ENCODE peak calls at places on chromosomes 7 and 10, in ten cellular contexts. X is uterus, Z is adrenal gland, V is transverse colon, I is HCT116, W is NB4, E is heart left ventricle, G is sigmoid colon, J is H54, H is spleen. A is an unnamed sample.

GRCh38 chr7:155069992-155070827 is at the start of gene HTR5A:
- DNase-seq in G (peak; percentile 70), W (peak; percentile 92), J (peak; percentile 64), Z (peak; percentile 89), V (peak; percentile 70), H (peak; percentile 87), X (peak; percentile 54), E (peak; percentile 82), I (peak; percentile 33), A (peak; percentile 90)

GRCh38 chr10:114881462-114881861 is 56.5 kb upstream of the TRUB1 start:
- DNase-seq in V (no peak), E (no peak), Z (no peak), G (no peak), I (no peak), W (no peak), H (no peak), J (no peak), X (peak; percentile 40), A (no peak)

GRCh38 chr10:69419761-69420126 is 3.0 kb upstream of the TACR2 start:
- DNase-seq in J (no peak), X (no peak), W (no peak), Z (no peak), G (peak; percentile 63), H (no peak), I (no peak), V (no peak), E (no peak), A (no peak)

GRCh38 chr10:12914111-12914510 is 87.4 kb downstream of the CCDC3 start:
- DNase-seq in Z (no peak), G (no peak), X (no peak), H (no peak), I (no peak), J (no peak), V (no peak), W (no peak), E (no peak), A (no peak)

GRCh38 chr10:92692085-92692671 is 2.4 kb downstream of the HHEX start:
- DNase-seq in G (no peak), H (peak; percentile 88), J (no peak), W (no peak), I (no peak), Z (peak; percentile 34), E (no peak), V (no peak), X (no peak), A (no peak)

GRCh38 chr7:130974794-130975193 is 240.8 kb upstream of the KLF14 start:
- DNase-seq in I (no peak), J (no peak), G (no peak), E (no peak), V (no peak), X (no peak), Z (no peak), W (no peak), H (no peak), A (no peak)

GRCh38 chr10:21334891-21335696 is 190.4 kb downstream of the SKIDA1 start:
- DNase-seq in E (peak; percentile 66), V (no peak), I (no peak), H (peak; percentile 42), W (no peak), Z (peak; percentile 72), G (peak; percentile 70), J (peak; percentile 43), X (peak; percentile 67), A (peak; percentile 85)

GRCh38 chr7:142248166-142249160 is 9.4 kb downstream of the PRSS58 start:
- DNase-seq in I (no peak), W (no peak), V (no peak), H (no peak), Z (no peak), X (no peak), E (no peak), G (no peak), J (no peak), A (no peak)

GRCh38 chr10:132845780-132846595 is 60.0 kb upstream of the NKX6-2 start:
- DNase-seq in J (no peak), G (peak; percentile 52), V (no peak), X (no peak), E (peak; percentile 9), Z (no peak), H (peak; percentile 64), W (no peak), I (no peak), A (no peak)

GRCh38 chr10:84335516-84335915 is 7.1 kb downstream of the CCSER2 start:
- DNase-seq in I (no peak), X (no peak), J (no peak), Z (no peak), E (no peak), V (no peak), G (no peak), H (no peak), W (peak; percentile 29), A (no peak)
- TF ChIP-seq POLR2A in I (no peak), X (no peak), J (no peak), Z (no peak), E (no peak), V (no peak), G (no peak), H (no peak), W (no peak), A (no peak)

GRCh38 chr7:51797371-51797770 is 480.8 kb upstream of the COBL start:
- DNase-seq in V (no peak), X (no peak), W (no peak), J (no peak), G (no peak), H (no peak), Z (no peak), E (no peak), I (no peak), A (no peak)
- TF ChIP-seq POLR2A in V (no peak), X (no peak), W (no peak), J (no peak), G (no peak), H (no peak), Z (no peak), E (no peak), I (no peak), A (no peak)

GRCh38 chr7:22357311-22358175 is 589 bp upstream of the RAPGEF5 start:
- DNase-seq in E (no peak), X (no peak), I (peak; percentile 36), J (peak; percentile 82), W (no peak), G (no peak), Z (no peak), H (no peak), V (peak; percentile 58), A (no peak)
- TF ChIP-seq POLR2A in E (no peak), X (no peak), I (no peak), J (no peak), W (no peak), G (no peak), Z (no peak), H (no peak), V (peak; percentile 46), A (no peak)

GRCh38 chr7:100090527-100091410 is 2.0 kb downstream of the COPS6 start:
- DNase-seq in G (no peak), Z (no peak), H (no peak), E (no peak), J (no peak), I (no peak), W (no peak), X (no peak), V (no peak), A (no peak)
- TF ChIP-seq POLR2A in G (no peak), Z (no peak), H (no peak), E (no peak), J (peak; percentile 4), I (no peak), W (no peak), X (no peak), V (no peak), A (no peak)

GRCh38 chr7:87220026-87220733 is 648 bp upstream of the TMEM243 start:
- DNase-seq in E (peak; percentile 78), G (peak; percentile 90), H (peak; percentile 96), X (peak; percentile 68), I (peak; percentile 61), W (peak; percentile 40), V (peak; percentile 90), Z (peak; percentile 83), J (peak; percentile 76), A (peak; percentile 61)
- TF ChIP-seq POLR2A in E (no peak), G (peak; percentile 62), H (peak; percentile 88), X (peak; percentile 90), I (peak; percentile 62), W (no peak), V (peak; percentile 86), Z (peak; percentile 88), J (peak; percentile 87), A (peak; percentile 33)

GRCh38 chr10:102120987-102121738 is 995 bp upstream of the LDB1 start:
- DNase-seq in Z (peak; percentile 61), E (peak; percentile 69), G (peak; percentile 96), J (peak; percentile 81), H (peak; percentile 84), X (peak; percentile 95), W (no peak), V (peak; percentile 66), I (no peak), A (no peak)

GRCh38 chr10:102119417-102120141 is 589 bp downstream of the LDB1 start:
- DNase-seq in I (peak; percentile 59), X (peak; percentile 88), V (peak; percentile 82), G (peak; percentile 93), Z (peak; percentile 78), H (peak; percentile 81), J (peak; percentile 85), E (peak; percentile 85), W (peak; percentile 70), A (peak; percentile 80)

GRCh38 chr10:102118867-102119266 is 1.3 kb downstream of the LDB1 start:
- DNase-seq in V (peak; percentile 57), X (peak; percentile 58), W (peak; percentile 87), J (no peak), E (peak; percentile 50), H (peak; percentile 81), I (no peak), G (peak; percentile 76), Z (peak; percentile 40), A (no peak)

GRCh38 chr10:102121739-102122372 is 1.7 kb upstream of the LDB1 start:
- DNase-seq in Z (no peak), G (peak; percentile 85), V (peak; percentile 45), E (peak; percentile 49), X (peak; percentile 83), H (no peak), W (no peak), J (no peak), I (no peak), A (no peak)

GRCh38 chr10:102120142-102120986 is at the start of gene LDB1:
- DNase-seq in G (peak; percentile 92), E (peak; percentile 88), I (peak; percentile 65), H (peak; percentile 95), X (peak; percentile 81), V (peak; percentile 81), W (peak; percentile 91), Z (peak; percentile 79), J (no peak), A (peak; percentile 70)
- TF ChIP-seq POLR2A in G (peak; percentile 90), E (peak; percentile 91), I (peak; percentile 69), H (peak; percentile 89), X (peak; percentile 96), V (peak; percentile 86), W (peak; percentile 89), Z (peak; percentile 94), J (peak; percentile 80), A (peak; percentile 68)

GRCh38 chr7:73842248-73842895 is at the start of gene METTL27:
- DNase-seq in V (peak; percentile 96), X (peak; percentile 96), J (peak; percentile 94), I (peak; percentile 88), G (peak; percentile 97), Z (peak; percentile 91), H (peak; percentile 95), W (peak; percentile 97), E (peak; percentile 92), A (peak; percentile 99)
- TF ChIP-seq POLR2A in V (peak; percentile 89), X (peak; percentile 93), J (peak; percentile 65), I (peak; percentile 71), G (peak; percentile 70), Z (peak; percentile 68), H (peak; percentile 42), W (peak; percentile 48), E (no peak), A (peak; percentile 85)

A was measured in K562.